ENCODE peak calls at places on chromosomes 5 and 9, in four cellular contexts. L is cardiac fibroblast, I is AG04450, C is A549. D is an unnamed sample.

GRCh38 chr5:103057208-103058130 is 62.5 kb downstream of the GIN1 start:
- DNase-seq in I (no peak), L (no peak), C (no peak), D (no peak)

GRCh38 chr9:4269872-4270271 is 30.0 kb downstream of the GLIS3 start:
- DNase-seq in I (no peak), L (peak; percentile 9), C (no peak), D (no peak)

GRCh38 chr9:75855509-75855908 is 35.0 kb upstream of the PCSK5 start:
- DNase-seq in L (peak; percentile 5), C (no peak), I (no peak), D (peak; percentile 6)

GRCh38 chr9:36597412-36598178 is 24.9 kb downstream of the MELK start:
- DNase-seq in I (no peak), L (peak; percentile 82), C (peak; percentile 78), D (peak; percentile 18)

GRCh38 chr5:172713113-172713808 is 57.7 kb downstream of the DUSP1 start:
- DNase-seq in C (peak; percentile 62), I (no peak), L (peak; percentile 39), D (no peak)

GRCh38 chr5:145834554-145834916 is 607 bp downstream of the PRELID2 start:
- DNase-seq in L (no peak), C (no peak), I (no peak), D (no peak)

GRCh38 chr5:142396436-142396835 is 71.6 kb upstream of the SPRY4 start:
- DNase-seq in L (no peak), C (no peak), I (no peak), D (no peak)

GRCh38 chr9:80059191-80059590 is 487.4 kb downstream of the TLE4 start:
- DNase-seq in L (no peak), C (no peak), I (no peak), D (no peak)

GRCh38 chr5:142494119-142494518 is 169.3 kb upstream of the SPRY4 start:
- DNase-seq in I (no peak), L (no peak), C (no peak), D (no peak)

GRCh38 chr9:69019808-69020207 is 5.9 kb upstream of the PRKACG start:
- DNase-seq in I (no peak), L (no peak), C (no peak), D (no peak)

GRCh38 chr5:87944553-87945320 is 323.9 kb downstream of the TMEM161B start:
- DNase-seq in I (no peak), L (no peak), C (no peak), D (no peak)

GRCh38 chr9:93052791-93053540 is 5.5 kb upstream of the SUSD3 start:
- DNase-seq in L (no peak), C (no peak), I (no peak), D (no peak)

GRCh38 chr9:133975511-133975910 is 16.6 kb downstream of the VAV2 start:
- DNase-seq in L (no peak), C (no peak), I (no peak), D (no peak)

GRCh38 chr9:91186311-91187101 is 175.2 kb downstream of the AUH start:
- DNase-seq in C (no peak), L (no peak), I (no peak), D (no peak)

GRCh38 chr5:134138416-134139376 is 24.2 kb downstream of the TCF7 start:
- DNase-seq in C (no peak), I (no peak), L (no peak), D (no peak)

GRCh38 chr9:95381243-95381642 is 63.7 kb upstream of the FANCC start:
- DNase-seq in L (peak; percentile 36), I (no peak), C (no peak), D (peak; percentile 34)

GRCh38 chr9:94554078-94554438 is 825 bp upstream of the PCAT7 start:
- DNase-seq in I (no peak), L (no peak), C (no peak), D (no peak)

GRCh38 chr5:105931782-105932489 is 1738.8 kb downstream of the EFNA5 start:
- DNase-seq in C (no peak), I (no peak), L (peak; percentile 65), D (no peak)

GRCh38 chr9:29691758-29692407 is 2118.6 kb upstream of the C9orf72 start:
- DNase-seq in C (no peak), I (no peak), L (peak; percentile 57), D (peak; percentile 9)

GRCh38 chr5:176762489-176762888 is 47.9 kb upstream of the UNC5A start:
- DNase-seq in L (no peak), I (no peak), C (no peak), D (no peak)

GRCh38 chr5:90628492-90628891 is 69.9 kb downstream of the ADGRV1 start:
- DNase-seq in L (no peak), C (no peak), I (no peak), D (no peak)

GRCh38 chr5:91123291-91123690 is 259.8 kb downstream of the ARRDC3 start:
- DNase-seq in L (no peak), I (no peak), C (no peak), D (no peak)

GRCh38 chr9:7467186-7467585 is 332.4 kb downstream of the DMAC1 start:
- DNase-seq in I (no peak), L (no peak), C (no peak), D (no peak)

GRCh38 chr9:37955781-37956422 is 52.0 kb upstream of the SLC25A51 start:
- DNase-seq in L (no peak), C (no peak), I (no peak), D (no peak)

GRCh38 chr5:117888688-117889087 is 1099.7 kb downstream of the DTWD2 start:
- DNase-seq in I (no peak), L (peak; percentile 46), C (no peak), D (no peak)

GRCh38 chr5:56585466-56585865 is 229.9 kb upstream of the MAP3K1 start:
- DNase-seq in L (no peak), C (no peak), I (no peak), D (no peak)

GRCh38 chr9:3912817-3913216 is 387.0 kb upstream of the RFX3 start:
- DNase-seq in C (no peak), I (no peak), L (peak; percentile 32), D (no peak)

GRCh38 chr5:104297076-104297475 is 734.5 kb upstream of the NUDT12 start:
- DNase-seq in C (no peak), L (no peak), I (no peak), D (peak; percentile 31)

GRCh38 chr5:103849934-103850333 is 287.3 kb upstream of the NUDT12 start:
- DNase-seq in L (peak; percentile 11), C (peak; percentile 33), I (peak; percentile 59), D (peak; percentile 86)

GRCh38 chr9:129102791-129103594 is 7.6 kb downstream of the CRAT start:
- DNase-seq in C (peak; percentile 85), I (no peak), L (peak; percentile 62), D (peak; percentile 4)

GRCh38 chr9:133970581-133970900 is 21.6 kb downstream of the VAV2 start:
- DNase-seq in L (no peak), C (no peak), I (no peak), D (no peak)

GRCh38 chr5:134846641-134846960 is 833 bp downstream of the C5orf24 start:
- DNase-seq in C (no peak), I (no peak), L (peak; percentile 19), D (no peak)

GRCh38 chr5:175557778-175558177 is 79.4 kb downstream of the SFXN1 start:
- DNase-seq in C (no peak), I (no peak), L (no peak), D (no peak)
- H3K4me3 ChIP-seq in C (no peak overlapping the region), I (no peak overlapping the region), L (no peak overlapping the region), D (no peak overlapping the region)

DNA sequence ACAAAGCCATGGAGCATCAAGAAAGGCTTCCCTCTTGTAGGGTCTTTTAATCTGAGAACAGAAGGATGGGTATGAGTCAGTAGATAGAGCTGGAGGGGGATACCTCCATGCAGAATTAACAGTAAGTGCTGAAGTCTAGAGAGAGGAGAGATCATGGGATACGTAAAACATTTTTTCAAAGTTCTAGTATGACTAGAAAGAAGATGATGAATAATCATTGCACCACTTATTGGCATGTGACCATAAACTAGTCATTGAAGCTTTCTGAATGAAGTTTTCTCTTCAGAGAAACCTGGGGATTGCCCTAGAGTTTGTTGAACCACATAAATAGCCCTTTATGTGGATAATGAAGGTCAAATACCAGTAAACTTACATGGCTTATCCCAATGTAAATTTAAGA is 48.6 kb upstream of the PTPRD start:
- DNase-seq in C (no peak), I (no peak), L (no peak), D (no peak)
- H3K4me3 ChIP-seq in C (no peak overlapping the region), I (no peak overlapping the region), L (no peak overlapping the region), D (no peak overlapping the region)

DNA sequence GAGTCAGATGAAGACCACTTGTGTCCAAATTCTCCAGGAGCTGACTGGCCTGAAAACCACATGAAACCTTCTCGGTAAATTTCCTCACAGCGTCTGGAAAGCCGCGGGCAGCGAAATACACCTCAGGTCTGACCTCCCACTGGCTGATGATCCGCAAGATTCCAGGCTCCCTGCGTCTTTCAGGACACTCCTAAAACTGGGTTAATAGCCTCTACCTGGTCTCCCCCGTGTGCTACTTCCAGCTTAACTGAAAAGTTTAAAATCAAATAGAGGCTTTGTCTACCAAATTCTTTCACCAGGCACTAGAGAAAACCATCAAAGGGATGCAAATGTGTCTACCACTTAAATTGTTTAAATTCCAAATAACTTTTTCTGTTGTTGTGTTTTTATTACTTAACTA is 312.6 kb downstream of the DRD1 start:
- DNase-seq in I (no peak), L (no peak), C (no peak), D (no peak)
- H3K4me3 ChIP-seq in I (no peak overlapping the region), L (no peak overlapping the region), C (no peak overlapping the region), D (no peak overlapping the region)

GRCh38 chr5:60540855-60541805 is 158.8 kb downstream of the DEPDC1B start:
- DNase-seq in I (no peak), L (peak; percentile 74), C (no peak), D (peak; percentile 78)
- H3K4me3 ChIP-seq in I (no peak overlapping the region), L (no peak overlapping the region), C (no peak overlapping the region), D (no peak overlapping the region)

DNA sequence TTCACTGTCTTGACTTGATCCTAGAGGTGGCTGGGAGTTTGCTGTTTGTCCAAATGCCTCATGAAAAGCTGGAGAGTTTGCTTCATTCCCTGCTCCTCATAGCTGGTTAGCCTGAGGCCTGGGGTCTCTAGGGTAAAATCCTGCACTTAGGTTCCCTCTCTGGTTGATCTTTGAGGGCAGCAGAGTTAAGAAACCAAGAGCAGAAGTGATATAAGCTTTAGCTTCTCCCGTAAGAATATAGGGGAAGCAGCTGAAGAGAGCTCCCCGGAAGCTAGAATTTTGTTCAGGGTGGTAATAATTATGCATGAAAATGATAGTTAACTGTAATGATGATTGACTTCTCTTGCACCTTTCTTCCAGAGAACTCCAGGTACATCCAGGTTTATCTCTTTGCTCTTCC is 1.4 kb downstream of the FAM53C start:
- DNase-seq in C (no peak), I (no peak), L (no peak), D (no peak)
- H3K4me3 ChIP-seq in C (peak overlapping the region; percentile 82), I (peak overlapping the region; percentile 91), L (peak overlapping the region; percentile 71), D (peak overlapping the region; percentile 65)

DNA sequence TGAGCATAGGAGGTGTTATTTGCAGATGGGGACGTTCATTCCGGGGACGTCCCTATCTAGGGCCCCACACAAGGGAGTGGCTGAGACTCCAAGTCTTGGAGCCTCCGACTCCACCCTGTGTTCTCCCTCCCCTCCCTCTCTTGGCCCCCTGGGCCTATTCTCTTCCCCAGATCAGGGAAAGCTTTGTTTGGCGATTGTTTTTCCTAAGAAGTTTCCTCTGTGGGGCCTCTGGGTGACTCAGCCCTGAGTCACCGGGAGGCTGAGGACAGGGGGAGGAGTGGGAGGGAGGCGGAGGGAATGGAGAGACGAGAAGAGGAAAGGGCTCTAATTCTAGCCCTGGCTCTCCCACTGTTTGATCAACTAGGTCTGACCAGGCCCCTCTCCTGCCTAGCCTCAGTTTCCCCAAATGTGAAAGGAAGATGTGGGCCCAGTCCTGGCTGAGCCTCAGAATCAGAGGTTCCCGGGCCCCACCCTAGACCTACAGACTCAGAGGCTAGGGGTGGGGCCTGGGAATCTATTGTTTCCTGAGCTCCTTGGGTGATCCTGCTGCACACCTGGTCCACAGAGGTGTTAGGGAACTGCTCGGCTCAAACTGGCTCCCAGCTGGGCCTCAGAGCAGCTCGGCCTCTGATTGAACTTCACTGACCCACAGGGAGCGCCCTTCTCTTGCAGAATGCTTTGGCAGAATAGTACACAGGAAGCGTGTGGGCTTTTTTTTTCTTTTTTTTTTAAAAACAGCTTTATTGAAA is 19.2 kb downstream of the GSN start:
- DNase-seq in C (peak; percentile 97), I (peak; percentile 80), L (peak; percentile 97), D (peak; percentile 89)
- H3K4me3 ChIP-seq in C (no peak overlapping the region), I (peak overlapping the region; percentile 20), L (peak overlapping the region; percentile 27), D (peak overlapping the region; percentile 15)

D was measured in skeletal muscle cell.